ENCODE peak calls at places on chromosomes 4 and X, in eight cellular contexts. One of them, this sample, is unnamed.
A peak's percentile ranks its signal among the peaks of the same experiment; 100 is the strongest.

GRCh38 chr4:120132935-120133334 is 66.3 kb upstream of the MAD2L1 start:
- DNase-seq in HCT116: no peak
- DNase-seq in transverse colon: no peak
- DNase-seq in HepG2: no peak
- DNase-seq in breast epithelium: no peak
- DNase-seq in suprapubic skin: no peak
- DNase-seq in GM23338: no peak
- DNase-seq in stomach: no peak
- DNase-seq in this sample: no peak

GRCh38 chrX:132489256-132490085 is 633 bp upstream of the MBNL3 start:
- DNase-seq in HCT116: no peak
- DNase-seq in transverse colon: peak; percentile 81
- DNase-seq in HepG2: no peak
- DNase-seq in breast epithelium: peak; percentile 56
- DNase-seq in suprapubic skin: peak; percentile 78
- DNase-seq in GM23338: peak; percentile 56
- DNase-seq in stomach: peak; percentile 78
- DNase-seq in this sample: no peak

GRCh38 chrX:46722742-46723568 is 36.0 kb downstream of the SLC9A7 start:
- DNase-seq in HCT116: no peak
- DNase-seq in transverse colon: no peak
- DNase-seq in HepG2: no peak
- DNase-seq in breast epithelium: no peak
- DNase-seq in suprapubic skin: no peak
- DNase-seq in GM23338: no peak
- DNase-seq in stomach: no peak
- DNase-seq in this sample: no peak

GRCh38 chr4:165384608-165385007 is 5.8 kb downstream of the CPE start:
- DNase-seq in HCT116: no peak
- DNase-seq in transverse colon: no peak
- DNase-seq in HepG2: peak; percentile 23
- DNase-seq in breast epithelium: no peak
- DNase-seq in suprapubic skin: no peak
- DNase-seq in GM23338: peak; percentile 33
- DNase-seq in stomach: no peak
- DNase-seq in this sample: no peak

GRCh38 chr4:113825272-113825671 is 63.7 kb upstream of the CAMK2D start:
- DNase-seq in HCT116: no peak
- DNase-seq in transverse colon: peak; percentile 10
- DNase-seq in HepG2: no peak
- DNase-seq in breast epithelium: no peak
- DNase-seq in suprapubic skin: no peak
- DNase-seq in GM23338: no peak
- DNase-seq in stomach: no peak
- DNase-seq in this sample: no peak

GRCh38 chr4:91758487-91758886 is 545.3 kb upstream of the GRID2 start:
- DNase-seq in HCT116: peak; percentile 63
- DNase-seq in transverse colon: no peak
- DNase-seq in HepG2: no peak
- DNase-seq in breast epithelium: no peak
- DNase-seq in suprapubic skin: no peak
- DNase-seq in GM23338: no peak
- DNase-seq in stomach: no peak
- DNase-seq in this sample: no peak

GRCh38 chr4:80202784-80203553 is 5.7 kb downstream of the PRDM8 start:
- DNase-seq in HCT116: no peak
- DNase-seq in transverse colon: peak; percentile 53
- DNase-seq in HepG2: no peak
- DNase-seq in breast epithelium: no peak
- DNase-seq in suprapubic skin: peak; percentile 66
- DNase-seq in GM23338: peak; percentile 62
- DNase-seq in stomach: no peak
- DNase-seq in this sample: no peak

GRCh38 chr4:116628598-116628997 is 456.8 kb downstream of the TRAM1L1 start:
- DNase-seq in HCT116: no peak
- DNase-seq in transverse colon: no peak
- DNase-seq in HepG2: no peak
- DNase-seq in breast epithelium: no peak
- DNase-seq in suprapubic skin: no peak
- DNase-seq in GM23338: no peak
- DNase-seq in stomach: no peak
- DNase-seq in this sample: no peak

GRCh38 chr4:105236202-105236916 is 89.7 kb downstream of the TET2 start:
- DNase-seq in HCT116: no peak
- DNase-seq in transverse colon: no peak
- DNase-seq in HepG2: no peak
- DNase-seq in breast epithelium: no peak
- DNase-seq in suprapubic skin: no peak
- DNase-seq in GM23338: no peak
- DNase-seq in stomach: no peak
- DNase-seq in this sample: no peak

GRCh38 chrX:47210661-47211425 is 7.6 kb upstream of the CDK16 start:
- DNase-seq in HCT116: no peak
- DNase-seq in transverse colon: no peak
- DNase-seq in HepG2: no peak
- DNase-seq in breast epithelium: no peak
- DNase-seq in suprapubic skin: no peak
- DNase-seq in GM23338: no peak
- DNase-seq in stomach: no peak
- DNase-seq in this sample: no peak

GRCh38 chr4:89868999-89869589 is 25.6 kb upstream of the MMRN1 start:
- DNase-seq in HCT116: no peak
- DNase-seq in transverse colon: no peak
- DNase-seq in HepG2: no peak
- DNase-seq in breast epithelium: no peak
- DNase-seq in suprapubic skin: no peak
- DNase-seq in GM23338: no peak
- DNase-seq in stomach: no peak
- DNase-seq in this sample: no peak

GRCh38 chr4:7635971-7636508 is 201.3 kb upstream of the PSAPL1 start:
- DNase-seq in HCT116: no peak
- DNase-seq in transverse colon: no peak
- DNase-seq in HepG2: no peak
- DNase-seq in breast epithelium: no peak
- DNase-seq in suprapubic skin: peak; percentile 35
- DNase-seq in GM23338: no peak
- DNase-seq in stomach: no peak
- DNase-seq in this sample: no peak

GRCh38 chrX:104307341-104307740 is 52.6 kb upstream of the ESX1 start:
- DNase-seq in HCT116: no peak
- DNase-seq in transverse colon: no peak
- DNase-seq in HepG2: no peak
- DNase-seq in breast epithelium: no peak
- DNase-seq in suprapubic skin: no peak
- DNase-seq in GM23338: no peak
- DNase-seq in stomach: no peak
- DNase-seq in this sample: no peak

GRCh38 chrX:66200050-66200664 is 36.1 kb downstream of the HEPH start:
- DNase-seq in HCT116: no peak
- DNase-seq in transverse colon: no peak
- DNase-seq in HepG2: no peak
- DNase-seq in breast epithelium: no peak
- DNase-seq in suprapubic skin: no peak
- DNase-seq in GM23338: no peak
- DNase-seq in stomach: no peak
- DNase-seq in this sample: no peak

GRCh38 chr4:148073349-148073748 is 341.5 kb downstream of the ARHGAP10 start:
- DNase-seq in HCT116: no peak
- DNase-seq in transverse colon: no peak
- DNase-seq in HepG2: no peak
- DNase-seq in breast epithelium: no peak
- DNase-seq in suprapubic skin: no peak
- DNase-seq in GM23338: no peak
- DNase-seq in stomach: no peak
- DNase-seq in this sample: no peak

GRCh38 chrX:69961365-69962072 is 88.2 kb downstream of the AWAT2 start:
- DNase-seq in HCT116: no peak
- DNase-seq in transverse colon: no peak
- DNase-seq in HepG2: no peak
- DNase-seq in breast epithelium: no peak
- DNase-seq in suprapubic skin: no peak
- DNase-seq in GM23338: no peak
- DNase-seq in stomach: no peak
- DNase-seq in this sample: no peak

GRCh38 chr4:6909970-6910339 is 329 bp downstream of the TBC1D14 start:
- DNase-seq in HCT116: no peak
- DNase-seq in transverse colon: peak; percentile 39
- DNase-seq in HepG2: no peak
- DNase-seq in breast epithelium: no peak
- DNase-seq in suprapubic skin: no peak
- DNase-seq in GM23338: peak; percentile 47
- DNase-seq in stomach: no peak
- DNase-seq in this sample: no peak

GRCh38 chr4:147345662-147346061 is 135.2 kb upstream of the EDNRA start:
- DNase-seq in HCT116: no peak
- DNase-seq in transverse colon: no peak
- DNase-seq in HepG2: no peak
- DNase-seq in breast epithelium: no peak
- DNase-seq in suprapubic skin: no peak
- DNase-seq in GM23338: no peak
- DNase-seq in stomach: no peak
- DNase-seq in this sample: no peak

GRCh38 chr4:183333983-183334382 is 11.8 kb upstream of the CLDN24 start:
- DNase-seq in HCT116: peak; percentile 62
- DNase-seq in transverse colon: no peak
- DNase-seq in HepG2: peak; percentile 81
- DNase-seq in breast epithelium: no peak
- DNase-seq in suprapubic skin: no peak
- DNase-seq in GM23338: no peak
- DNase-seq in stomach: no peak
- DNase-seq in this sample: no peak

GRCh38 chr4:15695240-15695699 is 7.6 kb upstream of the BST1 start:
- DNase-seq in HCT116: peak; percentile 68
- DNase-seq in transverse colon: no peak
- DNase-seq in HepG2: no peak
- DNase-seq in breast epithelium: no peak
- DNase-seq in suprapubic skin: no peak
- DNase-seq in GM23338: peak; percentile 74
- DNase-seq in stomach: no peak
- DNase-seq in this sample: no peak
- H3K4me3 ChIP-seq in HCT116: no peak overlapping the region
- H3K4me3 ChIP-seq in transverse colon: no peak overlapping the region
- H3K4me3 ChIP-seq in HepG2: no peak overlapping the region
- H3K4me3 ChIP-seq in breast epithelium: no peak overlapping the region
- H3K4me3 ChIP-seq in suprapubic skin: no peak overlapping the region
- H3K4me3 ChIP-seq in GM23338: no peak overlapping the region
- H3K4me3 ChIP-seq in stomach: no peak overlapping the region
- H3K4me3 ChIP-seq in this sample: no peak overlapping the region

DNA sequence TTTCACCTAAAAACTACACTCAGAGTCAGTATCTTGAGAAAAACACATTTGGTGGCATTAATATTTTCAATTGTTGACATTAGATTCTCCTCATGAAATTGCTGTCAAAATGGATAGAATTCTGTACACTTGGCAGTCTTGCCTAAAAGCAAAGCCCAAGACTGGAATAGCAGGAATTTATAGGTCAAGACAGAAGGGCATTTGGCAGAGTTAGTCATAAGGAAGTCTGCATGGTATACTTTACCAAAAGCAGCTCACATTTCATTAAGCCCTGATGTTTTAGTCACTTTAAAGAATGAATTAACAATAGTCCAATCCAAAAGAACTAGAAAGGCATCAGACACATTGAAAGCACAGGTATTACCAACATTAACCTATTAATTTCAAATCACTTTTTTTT is 7.1 kb downstream of the CCDC160 start:
- DNase-seq in HCT116: no peak
- DNase-seq in transverse colon: no peak
- DNase-seq in HepG2: no peak
- DNase-seq in breast epithelium: no peak
- DNase-seq in suprapubic skin: no peak
- DNase-seq in GM23338: no peak
- DNase-seq in stomach: no peak
- DNase-seq in this sample: no peak
- TF ChIP-seq POLR2AphosphoS5 in HCT116: no peak
- TF ChIP-seq POLR2AphosphoS5 in transverse colon: no peak
- TF ChIP-seq POLR2AphosphoS5 in HepG2: no peak
- TF ChIP-seq POLR2AphosphoS5 in breast epithelium: no peak
- TF ChIP-seq POLR2AphosphoS5 in suprapubic skin: no peak
- TF ChIP-seq POLR2AphosphoS5 in GM23338: no peak
- TF ChIP-seq POLR2AphosphoS5 in stomach: no peak
- TF ChIP-seq POLR2AphosphoS5 in this sample: no peak

GRCh38 chr4:102598102-102598758 is 97.1 kb downstream of the NFKB1 start:
- DNase-seq in HCT116: no peak
- DNase-seq in transverse colon: no peak
- DNase-seq in HepG2: no peak
- DNase-seq in breast epithelium: no peak
- DNase-seq in suprapubic skin: no peak
- DNase-seq in GM23338: no peak
- DNase-seq in stomach: no peak
- DNase-seq in this sample: no peak

GRCh38 chr4:102598759-102599379 is 97.7 kb downstream of the NFKB1 start:
- DNase-seq in HCT116: no peak
- DNase-seq in transverse colon: no peak
- DNase-seq in HepG2: no peak
- DNase-seq in breast epithelium: no peak
- DNase-seq in suprapubic skin: no peak
- DNase-seq in GM23338: no peak
- DNase-seq in stomach: no peak
- DNase-seq in this sample: no peak

GRCh38 chr4:102593147-102593546 is 92.0 kb downstream of the NFKB1 start:
- DNase-seq in HCT116: no peak
- DNase-seq in transverse colon: no peak
- DNase-seq in HepG2: no peak
- DNase-seq in breast epithelium: no peak
- DNase-seq in suprapubic skin: no peak
- DNase-seq in GM23338: no peak
- DNase-seq in stomach: no peak
- DNase-seq in this sample: no peak

GRCh38 chr4:102589743-102590142 is 88.6 kb downstream of the NFKB1 start:
- DNase-seq in HCT116: no peak
- DNase-seq in transverse colon: no peak
- DNase-seq in HepG2: no peak
- DNase-seq in breast epithelium: no peak
- DNase-seq in suprapubic skin: no peak
- DNase-seq in GM23338: no peak
- DNase-seq in stomach: no peak
- DNase-seq in this sample: no peak

GRCh38 chr4:102594000-102594399 is 92.8 kb downstream of the NFKB1 start:
- DNase-seq in HCT116: no peak
- DNase-seq in transverse colon: no peak
- DNase-seq in HepG2: no peak
- DNase-seq in breast epithelium: no peak
- DNase-seq in suprapubic skin: no peak
- DNase-seq in GM23338: no peak
- DNase-seq in stomach: no peak
- DNase-seq in this sample: no peak
- H3K4me3 ChIP-seq in HCT116: no peak overlapping the region
- H3K4me3 ChIP-seq in transverse colon: no peak overlapping the region
- H3K4me3 ChIP-seq in HepG2: no peak overlapping the region
- H3K4me3 ChIP-seq in breast epithelium: no peak overlapping the region
- H3K4me3 ChIP-seq in suprapubic skin: no peak overlapping the region
- H3K4me3 ChIP-seq in GM23338: no peak overlapping the region
- H3K4me3 ChIP-seq in stomach: no peak overlapping the region
- H3K4me3 ChIP-seq in this sample: no peak overlapping the region

DNA sequence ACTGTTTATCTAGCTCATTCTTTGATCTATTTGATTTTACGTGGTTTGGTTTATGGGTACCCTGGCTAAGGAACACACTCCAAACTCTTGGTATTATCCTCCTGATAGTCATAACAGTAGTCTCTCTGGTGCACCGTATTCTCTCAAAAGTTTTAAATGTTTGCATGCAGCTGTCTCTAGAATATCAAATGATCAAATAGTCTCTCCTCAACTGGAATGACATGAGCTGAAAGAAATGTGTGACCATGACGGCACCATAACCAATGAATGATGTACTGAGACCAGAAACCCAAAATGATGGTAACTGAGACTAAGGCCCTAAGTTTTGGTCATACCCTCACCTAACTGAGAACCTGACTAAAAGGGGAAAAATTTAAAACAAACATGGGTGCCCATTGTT is 319.4 kb downstream of the SLC7A11 start:
- DNase-seq in HCT116: no peak
- DNase-seq in transverse colon: no peak
- DNase-seq in HepG2: no peak
- DNase-seq in breast epithelium: no peak
- DNase-seq in suprapubic skin: no peak
- DNase-seq in GM23338: no peak
- DNase-seq in stomach: no peak
- DNase-seq in this sample: no peak
- TF ChIP-seq POLR2AphosphoS5 in HCT116: no peak
- TF ChIP-seq POLR2AphosphoS5 in transverse colon: no peak
- TF ChIP-seq POLR2AphosphoS5 in HepG2: no peak
- TF ChIP-seq POLR2AphosphoS5 in breast epithelium: no peak
- TF ChIP-seq POLR2AphosphoS5 in suprapubic skin: no peak
- TF ChIP-seq POLR2AphosphoS5 in GM23338: no peak
- TF ChIP-seq POLR2AphosphoS5 in stomach: no peak
- TF ChIP-seq POLR2AphosphoS5 in this sample: no peak